ENCODE peak calls at places on chromosome 5, in seven cellular contexts. R, C, T, E, Q, A and Z are unnamed samples.

GRCh38 chr5:43627028-43627427 is 24.0 kb downstream of the NNT start:
- DNase-seq in R (peak; percentile 15), C (peak; percentile 18), T (peak; percentile 36), E (no peak), Q (peak; percentile 47), A (peak; percentile 73), Z (peak; percentile 48)

GRCh38 chr5:127562252-127562651 is 44.8 kb downstream of the PRRC1 start:
- DNase-seq in R (peak; percentile 81), C (no peak), T (no peak), E (no peak), Q (no peak), A (no peak), Z (no peak)

GRCh38 chr5:51389582-51390463 is 6.6 kb downstream of the ISL1 start:
- DNase-seq in R (no peak), C (no peak), T (no peak), E (no peak), Q (no peak), A (peak; percentile 38), Z (no peak)

GRCh38 chr5:143402464-143403356 is 776 bp downstream of the NR3C1 start:
- DNase-seq in R (peak; percentile 63), C (peak; percentile 63), T (peak; percentile 69), E (peak; percentile 81), Q (peak; percentile 63), A (peak; percentile 72), Z (peak; percentile 76)

GRCh38 chr5:1633605-1634336 is 110.0 kb upstream of the LPCAT1 start:
- DNase-seq in R (peak; percentile 63), C (peak; percentile 83), T (peak; percentile 80), E (peak; percentile 93), Q (peak; percentile 78), A (peak; percentile 89), Z (peak; percentile 89)

GRCh38 chr5:141814064-141814982 is 63.9 kb downstream of the PCDH1 start:
- DNase-seq in R (peak; percentile 60), C (peak; percentile 54), T (peak; percentile 55), E (no peak), Q (peak; percentile 52), A (peak; percentile 49), Z (peak; percentile 63)

GRCh38 chr5:77545285-77545684 is 53.2 kb upstream of the WDR41 start:
- DNase-seq in R (no peak), C (no peak), T (no peak), E (no peak), Q (no peak), A (no peak), Z (no peak)

GRCh38 chr5:122906768-122907167 is 61.4 kb downstream of the SNX24 start:
- DNase-seq in R (no peak), C (no peak), T (no peak), E (peak; percentile 70), Q (no peak), A (peak; percentile 54), Z (no peak)

GRCh38 chr5:95817430-95817829 is 5.1 kb downstream of the GLRX start:
- DNase-seq in R (no peak), C (no peak), T (no peak), E (no peak), Q (no peak), A (peak; percentile 53), Z (no peak)

GRCh38 chr5:137751869-137752491 is 2.2 kb downstream of the HNRNPA0 start:
- DNase-seq in R (peak; percentile 86), C (peak; percentile 57), T (peak; percentile 27), E (no peak), Q (peak; percentile 46), A (peak; percentile 87), Z (no peak)

GRCh38 chr5:39760385-39761198 is 335.8 kb upstream of the DAB2 start:
- DNase-seq in R (no peak), C (no peak), T (peak; percentile 21), E (no peak), Q (peak; percentile 16), A (peak; percentile 94), Z (peak; percentile 38)

GRCh38 chr5:54778783-54779182 is 206.6 kb downstream of the ESM1 start:
- DNase-seq in R (no peak), C (no peak), T (no peak), E (no peak), Q (no peak), A (no peak), Z (no peak)

GRCh38 chr5:170737591-170737990 is 45.9 kb upstream of the GABRP start:
- DNase-seq in R (no peak), C (no peak), T (no peak), E (no peak), Q (no peak), A (no peak), Z (no peak)